ENCODE peak calls at places on chromosomes 13 and 19, in four cellular contexts. Y, C, L and W are unnamed samples.

GRCh38 chr19:6216236-6216995 is 63.4 kb downstream of the MLLT1 start:
- DNase-seq in C (no peak), Y (no peak), L (no peak), W (no peak)

GRCh38 chr13:41061914-41062837 is 867 bp downstream of the WBP4 start:
- DNase-seq in C (no peak), L (peak), Y (no peak), W (no peak)

GRCh38 chr19:50896591-50897190 is 14.5 kb downstream of the KLK4 start:
- DNase-seq in C (peak), L (no peak), Y (peak), W (peak)

GRCh38 chr19:39698535-39698934 is 5.7 kb upstream of the LGALS14 start:
- DNase-seq in L (no peak), Y (no peak), C (no peak), W (no peak)

GRCh38 chr19:4694211-4694987 is 24.3 kb upstream of the MYDGF start:
- DNase-seq in Y (no peak), L (peak), C (no peak), W (peak)

GRCh38 chr13:60095300-60095699 is 68.4 kb downstream of the DIAPH3 start:
- DNase-seq in C (no peak), L (no peak), Y (no peak), W (no peak)

GRCh38 chr19:51861870-51862622 is 25.7 kb downstream of the ZNF577 start:
- DNase-seq in L (no peak), C (no peak), Y (no peak), W (no peak)

GRCh38 chr19:48636859-48637448 is at the start of gene DBP:
- DNase-seq in Y (no peak), C (no peak), L (peak), W (no peak)

GRCh38 chr19:55600336-55601028 is 394 bp downstream of the ZNF524 start:
- DNase-seq in Y (no peak), C (no peak), L (peak), W (no peak)

GRCh38 chr13:51221674-51222509 is at the start of gene FAM124A:
- DNase-seq in C (no peak), Y (no peak), L (peak), W (peak)

GRCh38 chr13:45333251-45333972 is 7.6 kb downstream of the TPT1 start:
- DNase-seq in L (no peak), C (no peak), Y (no peak), W (no peak)

GRCh38 chr19:3699741-3700241 is 477 bp downstream of the PIP5K1C start:
- DNase-seq in Y (no peak), L (no peak), C (no peak), W (no peak)

GRCh38 chr13:29855009-29855408 is 4.6 kb upstream of the UBL3 start:
- DNase-seq in L (no peak), C (no peak), Y (no peak), W (no peak)

GRCh38 chr19:10961073-10961762 is 388 bp downstream of the SMARCA4 start:
- DNase-seq in Y (no peak), L (no peak), C (no peak), W (peak)

GRCh38 chr19:41887711-41888382 is 4.9 kb downstream of the ARHGEF1 start:
- DNase-seq in Y (no peak), L (no peak), C (peak), W (no peak)

GRCh38 chr13:67273001-67273400 is 42.9 kb upstream of the PCDH9 start:
- DNase-seq in L (no peak), C (no peak), Y (no peak), W (no peak)

GRCh38 chr13:109479991-109480696 is 306.2 kb downstream of the IRS2 start:
- DNase-seq in C (no peak), L (no peak), Y (no peak), W (no peak)

GRCh38 chr19:17843908-17844490 is 3.8 kb downstream of the JAK3 start:
- DNase-seq in L (no peak), Y (no peak), C (no peak), W (no peak)

GRCh38 chr13:96984061-96984508 is 10.2 kb downstream of the OXGR1 start:
- DNase-seq in L (no peak), C (no peak), Y (peak), W (peak)

GRCh38 chr19:38648789-38649304 is 1.4 kb downstream of the ACTN4 start:
- DNase-seq in C (no peak), Y (no peak), L (no peak), W (no peak)

GRCh38 chr19:38650911-38651584 is 3.6 kb downstream of the ACTN4 start:
- DNase-seq in C (no peak), Y (no peak), L (no peak), W (no peak)

GRCh38 chr19:38650180-38650775 is 2.8 kb downstream of the ACTN4 start:
- DNase-seq in Y (no peak), L (no peak), C (no peak), W (no peak)

GRCh38 chr19:38647966-38648788 is 728 bp downstream of the ACTN4 start:
- DNase-seq in Y (no peak), C (no peak), L (no peak), W (no peak)

DNA sequence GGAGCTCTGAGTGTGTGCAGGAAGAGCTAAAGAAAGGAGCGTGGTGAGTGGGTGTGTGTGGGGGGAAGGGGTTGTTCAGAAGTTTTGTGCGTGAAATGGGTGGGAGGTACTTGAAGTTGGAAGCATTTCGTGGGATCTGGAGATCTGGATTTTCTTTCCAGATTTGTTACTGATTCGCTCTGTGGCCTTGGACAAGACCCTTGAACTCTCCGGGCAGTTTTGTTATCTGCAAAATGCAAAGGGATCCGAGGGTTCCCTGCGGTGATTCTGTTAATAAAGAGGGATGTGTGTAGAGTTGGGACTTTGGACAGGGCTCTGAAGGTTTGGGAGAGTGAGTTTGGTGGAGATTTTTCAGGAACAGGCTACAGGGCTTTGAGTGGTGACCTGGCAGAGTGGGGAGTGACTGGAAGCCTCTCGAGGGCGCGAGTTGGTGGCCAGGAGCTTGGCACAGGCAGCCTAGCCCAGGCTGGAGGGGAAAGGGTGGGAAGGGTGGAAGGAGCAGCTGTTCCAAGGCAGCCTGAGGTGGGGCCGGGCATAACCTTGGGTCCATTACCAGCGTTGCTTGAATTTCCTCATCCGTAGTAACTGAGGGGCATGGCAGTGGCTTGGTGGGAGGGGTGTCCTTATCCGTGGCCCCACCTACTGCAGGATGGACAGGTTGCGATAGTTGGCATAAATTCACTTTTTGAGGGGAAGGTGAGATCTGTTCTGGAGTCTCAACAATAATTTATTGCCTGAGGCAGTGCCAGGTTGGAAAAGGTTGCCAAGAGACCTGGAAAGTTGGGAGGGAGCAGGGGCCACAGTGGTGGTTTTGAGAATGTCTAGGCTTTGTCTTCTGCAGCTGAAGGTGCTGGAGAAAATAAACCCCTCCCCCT is 2.1 kb downstream of the ACTN4 start:
- DNase-seq in C (peak), L (peak), Y (no peak), W (no peak)
- TF ChIP-seq POLR2AphosphoS2 in C (no peak), L (no peak), Y (peak), W (no peak)

GRCh38 chr13:75180805-75181455 is 301.0 kb downstream of the TBC1D4 start:
- DNase-seq in C (no peak), L (no peak), Y (no peak), W (no peak)

GRCh38 chr13:75178436-75178835 is 303.5 kb downstream of the TBC1D4 start:
- DNase-seq in Y (no peak), C (no peak), L (no peak), W (no peak)

GRCh38 chr13:75170321-75170720 is 311.6 kb downstream of the TBC1D4 start:
- DNase-seq in Y (no peak), C (no peak), L (no peak), W (no peak)

GRCh38 chr13:75173457-75174356 is 308.3 kb downstream of the TBC1D4 start:
- DNase-seq in C (peak), Y (no peak), L (no peak), W (no peak)

DNA sequence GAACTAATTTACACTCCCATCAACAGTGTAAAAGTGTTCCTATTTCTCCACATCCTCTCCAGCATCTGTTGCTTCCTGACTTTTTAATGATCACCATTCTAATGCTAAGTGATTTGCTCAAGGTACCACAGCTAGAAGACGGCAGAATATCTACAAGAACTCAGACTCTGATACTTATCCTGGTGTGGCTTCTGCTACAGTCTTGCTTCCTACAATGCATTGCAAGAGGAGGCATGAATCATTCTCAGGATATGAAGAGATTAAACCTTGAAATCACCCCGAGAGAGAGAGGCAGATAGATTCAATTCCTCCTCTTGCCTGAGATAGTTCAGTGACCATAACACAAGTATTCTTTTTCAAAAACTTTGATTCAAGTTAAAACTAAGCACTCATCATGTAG is 306.4 kb downstream of the TBC1D4 start:
- DNase-seq in C (no peak), L (no peak), Y (no peak), W (no peak)
- TF ChIP-seq POLR2AphosphoS2 in C (no peak), L (no peak), Y (no peak), W (no peak)

DNA sequence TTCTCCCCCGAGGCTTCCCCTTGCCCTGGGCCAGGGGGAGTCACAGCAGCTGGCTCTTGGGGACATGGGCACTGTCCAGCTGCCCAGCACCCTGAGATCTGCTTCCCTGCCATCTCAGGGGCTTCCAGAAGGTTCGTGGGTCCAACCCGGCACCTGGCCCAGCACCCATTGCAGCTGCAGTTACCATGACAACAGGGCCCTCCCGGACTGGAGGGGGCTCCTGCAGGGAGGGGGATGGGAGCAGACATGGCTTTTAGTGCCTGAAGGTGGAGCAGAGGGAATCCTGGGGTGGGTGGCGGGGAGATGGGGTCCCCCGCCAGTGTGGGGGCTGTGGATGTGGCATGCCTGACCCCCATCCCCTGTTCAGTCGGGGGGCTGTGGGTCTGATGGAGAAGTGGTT is 14.7 kb downstream of the PIN1 start:
- DNase-seq in Y (no peak), C (no peak), L (no peak), W (no peak)
- TF ChIP-seq POLR2AphosphoS2 in Y (no peak), C (no peak), L (no peak), W (no peak)

DNA sequence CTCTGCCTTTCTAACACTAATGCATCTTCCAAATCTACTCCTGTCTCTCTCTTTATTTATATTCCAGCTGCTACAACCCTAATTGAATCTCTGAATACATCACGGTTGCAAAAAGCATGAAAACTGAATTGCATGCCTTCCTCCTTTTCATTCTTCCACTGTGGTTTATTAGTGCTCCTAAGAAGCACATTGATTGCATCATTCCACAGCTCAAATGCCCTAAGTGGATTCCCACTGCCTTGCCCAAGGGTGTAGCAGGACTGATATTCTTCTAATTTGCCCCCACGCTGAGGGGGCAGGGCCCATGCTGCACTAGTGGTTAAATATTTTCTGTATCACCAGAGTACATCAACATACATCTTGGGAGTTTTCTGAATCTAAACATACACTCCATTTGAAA is 640.8 kb downstream of the EFNB2 start:
- DNase-seq in L (no peak), C (no peak), Y (no peak), W (no peak)
- TF ChIP-seq POLR2AphosphoS2 in L (no peak), C (no peak), Y (no peak), W (no peak)

DNA sequence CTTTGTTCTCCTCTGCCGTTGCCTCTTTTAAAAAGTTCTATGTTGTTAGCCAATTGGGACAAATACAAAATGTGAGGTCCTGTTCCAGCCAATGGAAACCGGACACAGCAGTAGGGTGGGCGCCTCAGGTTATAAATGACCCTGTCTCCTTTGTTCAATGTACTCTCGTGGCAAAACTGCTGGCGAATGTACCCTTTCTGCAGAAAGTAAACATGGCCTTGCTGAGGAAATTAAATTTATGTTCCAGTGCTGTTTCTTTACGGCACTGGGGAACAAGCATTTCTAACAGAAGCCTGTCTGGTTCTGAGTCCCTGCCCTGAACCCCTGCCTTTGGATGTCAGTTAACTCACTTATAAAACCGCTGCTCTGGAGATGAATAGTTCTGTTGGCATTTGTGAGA is 140.7 kb downstream of the PCCA start:
- DNase-seq in C (no peak), Y (no peak), L (no peak), W (no peak)
- TF ChIP-seq POLR2AphosphoS2 in C (no peak), Y (no peak), L (no peak), W (no peak)

GRCh38 chr13:90830782-90831181 is 516.7 kb upstream of the MIR17HG start:
- DNase-seq in C (no peak), Y (no peak), L (no peak), W (no peak)

GRCh38 chr13:90824027-90824426 is 523.5 kb upstream of the MIR17HG start:
- DNase-seq in Y (no peak), C (no peak), L (no peak), W (no peak)

DNA sequence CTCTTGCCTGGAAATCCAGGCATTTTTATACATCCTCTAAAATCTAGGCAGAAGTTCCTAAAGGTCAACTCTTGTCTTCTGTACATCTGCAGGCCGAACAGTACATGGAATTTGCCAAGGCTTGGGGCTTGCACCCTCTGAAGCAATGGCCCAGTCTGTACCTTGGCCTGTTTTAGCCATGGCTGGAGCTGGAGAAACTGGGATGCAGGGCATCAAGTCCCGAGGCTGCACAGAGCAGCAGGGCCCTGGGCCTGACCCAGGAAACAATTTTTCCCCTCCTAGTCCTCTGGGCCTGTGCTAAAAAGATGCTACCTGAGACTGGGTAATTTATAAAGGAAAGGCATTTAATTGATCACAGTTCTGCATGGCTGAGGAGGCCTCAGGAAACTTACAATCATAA is 520.8 kb upstream of the MIR17HG start:
- DNase-seq in Y (no peak), C (no peak), L (no peak), W (no peak)
- TF ChIP-seq POLR2AphosphoS2 in Y (no peak), C (no peak), L (no peak), W (no peak)